ENCODE peak calls at places on chromosomes 4 and X, in eight cellular contexts. D, O, H, L, E, M, X and A are unnamed samples. For H3K4me1 and H3K9me3, the result is how much of the 10 kb centered on the place peaks cover.

GRCh38 chrX:132612990-132613564 is 124.2 kb upstream of the MBNL3 start:
- DNase-seq in D (peak), O (no peak), H (peak), L (peak), E (peak), M (peak), X (peak), A (peak)

GRCh38 chrX:115573172-115573571 is 12.2 kb downstream of the PLS3 start:
- DNase-seq in D (no peak), O (no peak), H (no peak), L (no peak), E (no peak), M (no peak), X (no peak), A (no peak)

GRCh38 chrX:150212672-150213480 is 150.2 kb upstream of the MAMLD1 start:
- DNase-seq in D (no peak), O (no peak), H (no peak), L (peak), E (peak), M (no peak), X (no peak), A (no peak)

GRCh38 chr4:156545003-156545785 is 426.4 kb downstream of the PDGFC start:
- DNase-seq in D (no peak), O (peak), H (no peak), L (no peak), E (no peak), M (no peak), X (no peak), A (no peak)

GRCh38 chrX:134186362-134187121 is 50.4 kb upstream of the CCDC160 start:
- DNase-seq in D (no peak), O (no peak), H (peak), L (no peak), E (no peak), M (peak), X (peak), A (peak)

GRCh38 chrX:147757750-147758149 is 154.0 kb upstream of the FMR1 start:
- DNase-seq in D (no peak), O (no peak), H (no peak), L (no peak), E (no peak), M (no peak), X (no peak), A (no peak)

GRCh38 chrX:41922694-41923171 is 621 bp downstream of the CASK start:
- DNase-seq in D (peak), O (peak), H (peak), L (peak), E (peak), M (peak), X (peak), A (no peak)

GRCh38 chrX:134694333-134694925 is 36.2 kb upstream of the PLAC1 start:
- DNase-seq in D (no peak), O (no peak), H (no peak), L (no peak), E (no peak), M (no peak), X (no peak), A (no peak)

GRCh38 chr4:188941524-188942109 is 802.4 kb downstream of the TRIML1 start:
- DNase-seq in D (no peak), O (peak), H (no peak), L (peak), E (no peak), M (no peak), X (no peak), A (no peak)

GRCh38 chr4:164621886-164622521 is 131.9 kb upstream of the SMIM31 start:
- DNase-seq in D (no peak), O (peak), H (no peak), L (no peak), E (no peak), M (no peak), X (no peak), A (no peak)

GRCh38 chrX:68929332-68930150 is 100.7 kb downstream of the EFNB1 start:
- DNase-seq in D (no peak), O (peak), H (no peak), L (no peak), E (peak), M (no peak), X (no peak), A (no peak)

GRCh38 chr4:48028654-48029053 is 12.1 kb downstream of the NIPAL1 start:
- DNase-seq in D (no peak), O (no peak), H (no peak), L (no peak), E (no peak), M (no peak), X (no peak), A (no peak)

GRCh38 chrX:21717802-21718201 is 40.1 kb downstream of the SMPX start:
- DNase-seq in D (no peak), O (no peak), H (no peak), L (no peak), E (no peak), M (no peak), X (no peak), A (no peak)

GRCh38 chr4:87410669-87411068 is 11.7 kb upstream of the NUDT9 start:
- DNase-seq in D (no peak), O (no peak), H (no peak), L (no peak), E (no peak), M (no peak), X (no peak), A (no peak)

GRCh38 chr4:42636591-42636990 is 20.3 kb downstream of the ATP8A1 start:
- DNase-seq in D (no peak), O (no peak), H (no peak), L (no peak), E (no peak), M (no peak), X (no peak), A (no peak)

GRCh38 chrX:129323115-129323514 is 200.2 kb downstream of the SMARCA1 start:
- DNase-seq in D (no peak), O (peak), H (no peak), L (no peak), E (no peak), M (no peak), X (no peak), A (no peak)

GRCh38 chrX:74349387-74349786 is 45.4 kb downstream of the ZCCHC13 start:
- DNase-seq in D (no peak), O (peak), H (no peak), L (no peak), E (no peak), M (no peak), X (no peak), A (no peak)

GRCh38 chr4:150082241-150082640 is 4.0 kb downstream of the DCLK2 start:
- DNase-seq in D (no peak), O (no peak), H (no peak), L (no peak), E (no peak), M (no peak), X (peak), A (no peak)

GRCh38 chr4:169179609-169180526 is 90.9 kb downstream of the SH3RF1 start:
- DNase-seq in D (no peak), O (peak), H (no peak), L (peak), E (no peak), M (no peak), X (peak), A (no peak)
- H3K4me3 ChIP-seq in D (no peak), O (peak), H (no peak), L (no peak), E (no peak), M (no peak), X (peak), A (no peak)

DNA sequence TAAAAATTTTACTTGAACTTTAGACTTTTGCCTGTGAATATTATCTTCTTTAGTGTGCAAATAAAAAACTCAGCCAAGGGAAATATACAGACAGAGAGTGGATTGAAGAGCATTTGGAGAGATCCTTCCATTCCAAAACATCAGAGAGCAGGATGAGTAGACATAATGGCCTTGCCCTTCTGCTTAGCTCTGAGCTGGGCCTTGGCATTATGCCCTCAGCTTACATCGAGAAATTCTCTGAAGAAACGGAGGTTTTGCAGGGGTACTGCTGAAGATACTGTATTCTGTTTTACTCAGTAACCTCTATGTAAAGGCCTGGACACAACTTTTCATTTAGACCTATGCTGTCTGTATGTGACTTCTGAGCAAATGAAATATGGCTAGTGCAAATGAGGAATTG is 317.4 kb downstream of the STIM2 start:
- DNase-seq in D (no peak), O (no peak), H (no peak), L (no peak), E (no peak), M (no peak), X (no peak), A (no peak)
- H3K4me1 ChIP-seq in D (under half), O (under half), H (under half), L (under half), E (under half), M (under half), X (under half), A (under half)

GRCh38 chr4:98386-98785 is 25.9 kb upstream of the ZNF718 start:
- DNase-seq in D (no peak), O (no peak), H (no peak), L (no peak), E (no peak), M (no peak), X (no peak), A (no peak)

DNA sequence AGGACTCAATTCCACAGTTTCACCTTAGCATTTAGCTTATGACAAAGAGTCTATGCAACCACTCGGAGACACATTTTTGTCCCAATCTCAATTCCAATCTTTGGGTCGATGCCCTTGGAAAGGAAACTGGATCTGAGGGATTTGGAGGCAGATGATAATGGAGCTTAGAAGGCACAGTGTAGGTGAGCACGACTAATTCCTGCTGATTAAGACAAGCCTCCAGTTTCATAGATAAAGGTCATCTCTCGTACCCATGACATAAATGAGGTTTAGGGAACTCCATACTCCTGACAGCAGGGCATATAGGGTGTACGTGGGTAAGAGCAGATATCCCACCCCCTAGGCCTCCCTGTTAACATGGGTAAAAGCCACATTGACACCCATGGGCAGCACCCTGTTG is 24.4 kb upstream of the ZNF718 start:
- DNase-seq in D (no peak), O (no peak), H (no peak), L (no peak), E (no peak), M (no peak), X (no peak), A (no peak)
- H3K9me3 ChIP-seq in D (under half), O (under half), H (under half), L (under half), E (under half), M (under half), X (under half), A (under half)

GRCh38 chr4:64464581-64464980 is 55.3 kb upstream of the TECRL start:
- DNase-seq in D (no peak), O (no peak), H (no peak), L (no peak), E (no peak), M (no peak), X (no peak), A (no peak)
- H3K4me3 ChIP-seq in D (no peak), O (no peak), H (no peak), L (no peak), E (no peak), M (no peak), X (no peak), A (no peak)